ENCODE peak calls at places on chromosome 20, in four cellular contexts. One of them, this sample, is unnamed.

GRCh38 chr20:46317685-46318177 is 9.4 kb upstream of the CDH22 start:
- DNase-seq in stimulated activated CD4-positive, alpha-beta T cell treated with anti-CD3 and anti-CD28 coated beads, Interleukin-1b, Interleukin-23, amount 100 ng/mL, for 1 hour: no peak
- DNase-seq in stimulated activated CD8-positive, alpha-beta memory T cell treated with anti-CD3 and anti-CD28 coated beads, Interleukin-15, amount 100 ng/mL, for 1 hour: no peak
- DNase-seq in nephron progenitor cell: no peak
- DNase-seq in this sample: no peak

GRCh38 chr20:33165416-33166055 is 2.4 kb upstream of the BPIFA2 start:
- DNase-seq in stimulated activated CD4-positive, alpha-beta T cell treated with anti-CD3 and anti-CD28 coated beads, Interleukin-1b, Interleukin-23, amount 100 ng/mL, for 1 hour: no peak
- DNase-seq in stimulated activated CD8-positive, alpha-beta memory T cell treated with anti-CD3 and anti-CD28 coated beads, Interleukin-15, amount 100 ng/mL, for 1 hour: no peak
- DNase-seq in nephron progenitor cell: no peak
- DNase-seq in this sample: no peak

GRCh38 chr20:20503788-20504528 is 136.1 kb downstream of the INSM1 start:
- DNase-seq in stimulated activated CD4-positive, alpha-beta T cell treated with anti-CD3 and anti-CD28 coated beads, Interleukin-1b, Interleukin-23, amount 100 ng/mL, for 1 hour: no peak
- DNase-seq in stimulated activated CD8-positive, alpha-beta memory T cell treated with anti-CD3 and anti-CD28 coated beads, Interleukin-15, amount 100 ng/mL, for 1 hour: no peak
- DNase-seq in nephron progenitor cell: no peak
- DNase-seq in this sample: no peak

GRCh38 chr20:52031574-52032303 is 159.8 kb downstream of the ZFP64 start:
- DNase-seq in stimulated activated CD4-positive, alpha-beta T cell treated with anti-CD3 and anti-CD28 coated beads, Interleukin-1b, Interleukin-23, amount 100 ng/mL, for 1 hour: no peak
- DNase-seq in stimulated activated CD8-positive, alpha-beta memory T cell treated with anti-CD3 and anti-CD28 coated beads, Interleukin-15, amount 100 ng/mL, for 1 hour: no peak
- DNase-seq in nephron progenitor cell: peak
- DNase-seq in this sample: no peak

GRCh38 chr20:58987790-58988564 is 6.9 kb downstream of the NELFCD start:
- DNase-seq in stimulated activated CD4-positive, alpha-beta T cell treated with anti-CD3 and anti-CD28 coated beads, Interleukin-1b, Interleukin-23, amount 100 ng/mL, for 1 hour: no peak
- DNase-seq in stimulated activated CD8-positive, alpha-beta memory T cell treated with anti-CD3 and anti-CD28 coated beads, Interleukin-15, amount 100 ng/mL, for 1 hour: no peak
- DNase-seq in nephron progenitor cell: no peak
- DNase-seq in this sample: no peak

GRCh38 chr20:50977066-50978045 is 18.7 kb downstream of the MOCS3 start:
- DNase-seq in stimulated activated CD4-positive, alpha-beta T cell treated with anti-CD3 and anti-CD28 coated beads, Interleukin-1b, Interleukin-23, amount 100 ng/mL, for 1 hour: no peak
- DNase-seq in stimulated activated CD8-positive, alpha-beta memory T cell treated with anti-CD3 and anti-CD28 coated beads, Interleukin-15, amount 100 ng/mL, for 1 hour: no peak
- DNase-seq in nephron progenitor cell: no peak
- DNase-seq in this sample: no peak

GRCh38 chr20:62603021-62603906 is 39.0 kb upstream of the SLCO4A1 start:
- DNase-seq in stimulated activated CD4-positive, alpha-beta T cell treated with anti-CD3 and anti-CD28 coated beads, Interleukin-1b, Interleukin-23, amount 100 ng/mL, for 1 hour: no peak
- DNase-seq in stimulated activated CD8-positive, alpha-beta memory T cell treated with anti-CD3 and anti-CD28 coated beads, Interleukin-15, amount 100 ng/mL, for 1 hour: no peak
- DNase-seq in nephron progenitor cell: no peak
- DNase-seq in this sample: peak

GRCh38 chr20:366719-367485 is 13.7 kb upstream of the TRIB3 start:
- DNase-seq in stimulated activated CD4-positive, alpha-beta T cell treated with anti-CD3 and anti-CD28 coated beads, Interleukin-1b, Interleukin-23, amount 100 ng/mL, for 1 hour: no peak
- DNase-seq in stimulated activated CD8-positive, alpha-beta memory T cell treated with anti-CD3 and anti-CD28 coated beads, Interleukin-15, amount 100 ng/mL, for 1 hour: no peak
- DNase-seq in nephron progenitor cell: no peak
- DNase-seq in this sample: no peak

GRCh38 chr20:41249371-41249770 is 68.2 kb downstream of the ZHX3 start:
- DNase-seq in stimulated activated CD4-positive, alpha-beta T cell treated with anti-CD3 and anti-CD28 coated beads, Interleukin-1b, Interleukin-23, amount 100 ng/mL, for 1 hour: no peak
- DNase-seq in stimulated activated CD8-positive, alpha-beta memory T cell treated with anti-CD3 and anti-CD28 coated beads, Interleukin-15, amount 100 ng/mL, for 1 hour: no peak
- DNase-seq in nephron progenitor cell: peak
- DNase-seq in this sample: peak

GRCh38 chr20:17928211-17928611 is 40.4 kb downstream of the SNX5 start:
- DNase-seq in stimulated activated CD4-positive, alpha-beta T cell treated with anti-CD3 and anti-CD28 coated beads, Interleukin-1b, Interleukin-23, amount 100 ng/mL, for 1 hour: no peak
- DNase-seq in stimulated activated CD8-positive, alpha-beta memory T cell treated with anti-CD3 and anti-CD28 coated beads, Interleukin-15, amount 100 ng/mL, for 1 hour: no peak
- DNase-seq in nephron progenitor cell: no peak
- DNase-seq in this sample: peak

GRCh38 chr20:31862506-31862905 is 7.8 kb downstream of the DUSP15 start:
- DNase-seq in stimulated activated CD4-positive, alpha-beta T cell treated with anti-CD3 and anti-CD28 coated beads, Interleukin-1b, Interleukin-23, amount 100 ng/mL, for 1 hour: no peak
- DNase-seq in stimulated activated CD8-positive, alpha-beta memory T cell treated with anti-CD3 and anti-CD28 coated beads, Interleukin-15, amount 100 ng/mL, for 1 hour: no peak
- DNase-seq in nephron progenitor cell: no peak
- DNase-seq in this sample: no peak

GRCh38 chr20:52993091-52993490 is 20.9 kb downstream of the TSHZ2 start:
- DNase-seq in stimulated activated CD4-positive, alpha-beta T cell treated with anti-CD3 and anti-CD28 coated beads, Interleukin-1b, Interleukin-23, amount 100 ng/mL, for 1 hour: no peak
- DNase-seq in stimulated activated CD8-positive, alpha-beta memory T cell treated with anti-CD3 and anti-CD28 coated beads, Interleukin-15, amount 100 ng/mL, for 1 hour: no peak
- DNase-seq in nephron progenitor cell: no peak
- DNase-seq in this sample: no peak

GRCh38 chr20:764255-764654 is 4.0 kb downstream of the SLC52A3 start:
- DNase-seq in stimulated activated CD4-positive, alpha-beta T cell treated with anti-CD3 and anti-CD28 coated beads, Interleukin-1b, Interleukin-23, amount 100 ng/mL, for 1 hour: no peak
- DNase-seq in stimulated activated CD8-positive, alpha-beta memory T cell treated with anti-CD3 and anti-CD28 coated beads, Interleukin-15, amount 100 ng/mL, for 1 hour: no peak
- DNase-seq in nephron progenitor cell: no peak
- DNase-seq in this sample: no peak

GRCh38 chr20:58649288-58650180 is 1.5 kb upstream of the STX16 start:
- DNase-seq in stimulated activated CD4-positive, alpha-beta T cell treated with anti-CD3 and anti-CD28 coated beads, Interleukin-1b, Interleukin-23, amount 100 ng/mL, for 1 hour: no peak
- DNase-seq in stimulated activated CD8-positive, alpha-beta memory T cell treated with anti-CD3 and anti-CD28 coated beads, Interleukin-15, amount 100 ng/mL, for 1 hour: no peak
- DNase-seq in nephron progenitor cell: peak
- DNase-seq in this sample: no peak

GRCh38 chr20:17636523-17637412 is 45.3 kb downstream of the RRBP1 start:
- DNase-seq in stimulated activated CD4-positive, alpha-beta T cell treated with anti-CD3 and anti-CD28 coated beads, Interleukin-1b, Interleukin-23, amount 100 ng/mL, for 1 hour: no peak
- DNase-seq in stimulated activated CD8-positive, alpha-beta memory T cell treated with anti-CD3 and anti-CD28 coated beads, Interleukin-15, amount 100 ng/mL, for 1 hour: no peak
- DNase-seq in nephron progenitor cell: peak
- DNase-seq in this sample: no peak

GRCh38 chr20:57996936-57997629 is 231.4 kb downstream of the ANKRD60 start:
- DNase-seq in stimulated activated CD4-positive, alpha-beta T cell treated with anti-CD3 and anti-CD28 coated beads, Interleukin-1b, Interleukin-23, amount 100 ng/mL, for 1 hour: no peak
- DNase-seq in stimulated activated CD8-positive, alpha-beta memory T cell treated with anti-CD3 and anti-CD28 coated beads, Interleukin-15, amount 100 ng/mL, for 1 hour: no peak
- DNase-seq in nephron progenitor cell: no peak
- DNase-seq in this sample: no peak

GRCh38 chr20:44176833-44177533 is 10.0 kb downstream of the JPH2 start:
- DNase-seq in stimulated activated CD4-positive, alpha-beta T cell treated with anti-CD3 and anti-CD28 coated beads, Interleukin-1b, Interleukin-23, amount 100 ng/mL, for 1 hour: no peak
- DNase-seq in stimulated activated CD8-positive, alpha-beta memory T cell treated with anti-CD3 and anti-CD28 coated beads, Interleukin-15, amount 100 ng/mL, for 1 hour: no peak
- DNase-seq in nephron progenitor cell: no peak
- DNase-seq in this sample: no peak

GRCh38 chr20:54869765-54870164 is 394.4 kb downstream of the DOK5 start:
- DNase-seq in stimulated activated CD4-positive, alpha-beta T cell treated with anti-CD3 and anti-CD28 coated beads, Interleukin-1b, Interleukin-23, amount 100 ng/mL, for 1 hour: no peak
- DNase-seq in stimulated activated CD8-positive, alpha-beta memory T cell treated with anti-CD3 and anti-CD28 coated beads, Interleukin-15, amount 100 ng/mL, for 1 hour: no peak
- DNase-seq in nephron progenitor cell: no peak
- DNase-seq in this sample: no peak

GRCh38 chr20:33450867-33451266 is 7.3 kb upstream of the SNTA1 start:
- DNase-seq in stimulated activated CD4-positive, alpha-beta T cell treated with anti-CD3 and anti-CD28 coated beads, Interleukin-1b, Interleukin-23, amount 100 ng/mL, for 1 hour: no peak
- DNase-seq in stimulated activated CD8-positive, alpha-beta memory T cell treated with anti-CD3 and anti-CD28 coated beads, Interleukin-15, amount 100 ng/mL, for 1 hour: no peak
- DNase-seq in nephron progenitor cell: no peak
- DNase-seq in this sample: no peak

GRCh38 chr20:36572701-36573102 is 695 bp upstream of the TGIF2 start:
- DNase-seq in stimulated activated CD4-positive, alpha-beta T cell treated with anti-CD3 and anti-CD28 coated beads, Interleukin-1b, Interleukin-23, amount 100 ng/mL, for 1 hour: peak
- DNase-seq in stimulated activated CD8-positive, alpha-beta memory T cell treated with anti-CD3 and anti-CD28 coated beads, Interleukin-15, amount 100 ng/mL, for 1 hour: peak
- DNase-seq in nephron progenitor cell: no peak
- DNase-seq in this sample: no peak

GRCh38 chr20:50305636-50306477 is 115.2 kb downstream of the CEBPB start:
- DNase-seq in stimulated activated CD4-positive, alpha-beta T cell treated with anti-CD3 and anti-CD28 coated beads, Interleukin-1b, Interleukin-23, amount 100 ng/mL, for 1 hour: no peak
- DNase-seq in stimulated activated CD8-positive, alpha-beta memory T cell treated with anti-CD3 and anti-CD28 coated beads, Interleukin-15, amount 100 ng/mL, for 1 hour: no peak
- DNase-seq in nephron progenitor cell: no peak
- DNase-seq in this sample: no peak